ENCODE peak calls at places on chromosomes 6 and 20, in four cellular contexts. W is Calu3, K is cardiac muscle cell, Y is choroid plexus epithelial cell. A is an unnamed sample.

GRCh38 chr6:40819182-40819834 is 219.7 kb downstream of the UNC5CL start:
- DNase-seq in Y (no peak), W (no peak), K (no peak), A (no peak)

GRCh38 chr6:106858653-106859092 is 115.9 kb downstream of the CD24 start:
- DNase-seq in K (no peak), W (peak), Y (no peak), A (peak)

GRCh38 chr6:5764401-5764955 is 242.2 kb downstream of the NRN1 start:
- DNase-seq in W (no peak), Y (peak), K (peak), A (peak)

GRCh38 chr6:151679081-151679480 is 128.4 kb upstream of the ESR1 start:
- DNase-seq in K (peak), W (no peak), Y (peak), A (peak)

GRCh38 chr6:89436226-89436625 is 3.3 kb downstream of the ANKRD6 start:
- DNase-seq in Y (peak), W (no peak), K (peak), A (no peak)

GRCh38 chr20:19947611-19948264 is 69.4 kb upstream of the NAA20 start:
- DNase-seq in W (no peak), K (peak), Y (peak), A (peak)

GRCh38 chr6:13754644-13755043 is 43.0 kb upstream of the RANBP9 start:
- DNase-seq in W (no peak), K (no peak), Y (no peak), A (no peak)

GRCh38 chr6:158772851-158773371 is 46.3 kb downstream of the EZR start:
- DNase-seq in Y (peak), W (no peak), K (peak), A (peak)

GRCh38 chr6:38155576-38156204 is 336.2 kb downstream of the ZFAND3 start:
- DNase-seq in W (no peak), K (peak), Y (peak), A (no peak)

GRCh38 chr6:162099685-162100084 is 627.9 kb downstream of the PRKN start:
- DNase-seq in W (peak), K (peak), Y (peak), A (peak)

GRCh38 chr20:62427172-62428007 is at the start of gene RBBP8NL:
- DNase-seq in K (no peak), Y (no peak), W (peak), A (no peak)

DNA sequence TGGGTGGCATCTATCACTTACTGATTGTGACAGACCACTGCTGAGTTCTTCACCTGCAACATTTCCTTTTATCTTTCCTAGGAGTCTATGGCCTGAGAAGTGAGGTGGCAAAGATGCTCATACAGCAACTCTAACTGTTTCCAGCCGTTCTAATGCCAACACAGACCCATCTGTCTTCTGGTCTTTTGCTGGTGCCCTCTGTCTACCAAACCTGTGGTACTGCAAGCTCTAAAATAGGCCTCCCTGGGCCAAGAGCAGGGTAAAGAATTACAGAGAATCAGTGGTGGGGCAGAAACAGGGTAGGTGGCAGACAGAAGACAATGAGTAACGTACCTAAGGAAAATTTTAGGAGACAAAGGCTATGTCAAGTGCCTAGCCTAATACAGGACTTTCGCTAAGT is 611.0 kb upstream of the FLRT3 start:
- DNase-seq in W (no peak), Y (peak), K (no peak), A (no peak)
- TF ChIP-seq CTCF in W (no peak), Y (peak), K (no peak), A (no peak)

DNA sequence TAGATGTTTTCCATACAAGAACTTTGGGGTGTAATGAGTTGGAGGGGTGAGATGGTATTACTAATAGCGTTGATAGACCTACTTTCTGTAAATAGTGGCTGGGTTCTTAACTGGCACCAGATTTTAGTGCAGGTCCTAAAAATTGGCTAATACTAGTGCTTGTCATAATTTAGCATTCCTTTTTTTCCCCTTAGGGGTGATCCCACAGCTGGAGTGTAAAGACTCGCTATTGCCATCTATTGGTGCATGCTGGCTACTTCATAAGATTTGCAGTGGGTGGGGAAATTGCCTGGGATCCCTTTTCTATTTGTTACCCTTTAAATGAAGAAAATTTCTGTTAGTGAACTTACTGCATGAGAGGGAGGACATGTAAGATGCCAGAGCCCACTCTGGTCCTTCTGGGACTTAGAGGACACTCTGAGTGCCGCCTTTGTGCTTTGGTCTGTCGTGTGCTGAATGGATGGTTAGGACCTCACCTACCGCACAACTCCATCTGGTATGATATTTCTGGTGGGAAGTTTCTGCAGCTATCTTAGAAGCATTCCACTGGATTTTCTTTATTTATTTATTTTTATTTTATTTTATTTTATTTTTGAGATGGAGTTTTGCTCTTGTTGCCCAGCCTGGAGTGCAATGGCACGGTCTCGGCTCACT is 195.5 kb downstream of the JARID2 start:
- DNase-seq in W (peak), K (peak), Y (peak), A (peak)
- TF ChIP-seq CTCF in W (peak), K (peak), Y (peak), A (peak)

DNA sequence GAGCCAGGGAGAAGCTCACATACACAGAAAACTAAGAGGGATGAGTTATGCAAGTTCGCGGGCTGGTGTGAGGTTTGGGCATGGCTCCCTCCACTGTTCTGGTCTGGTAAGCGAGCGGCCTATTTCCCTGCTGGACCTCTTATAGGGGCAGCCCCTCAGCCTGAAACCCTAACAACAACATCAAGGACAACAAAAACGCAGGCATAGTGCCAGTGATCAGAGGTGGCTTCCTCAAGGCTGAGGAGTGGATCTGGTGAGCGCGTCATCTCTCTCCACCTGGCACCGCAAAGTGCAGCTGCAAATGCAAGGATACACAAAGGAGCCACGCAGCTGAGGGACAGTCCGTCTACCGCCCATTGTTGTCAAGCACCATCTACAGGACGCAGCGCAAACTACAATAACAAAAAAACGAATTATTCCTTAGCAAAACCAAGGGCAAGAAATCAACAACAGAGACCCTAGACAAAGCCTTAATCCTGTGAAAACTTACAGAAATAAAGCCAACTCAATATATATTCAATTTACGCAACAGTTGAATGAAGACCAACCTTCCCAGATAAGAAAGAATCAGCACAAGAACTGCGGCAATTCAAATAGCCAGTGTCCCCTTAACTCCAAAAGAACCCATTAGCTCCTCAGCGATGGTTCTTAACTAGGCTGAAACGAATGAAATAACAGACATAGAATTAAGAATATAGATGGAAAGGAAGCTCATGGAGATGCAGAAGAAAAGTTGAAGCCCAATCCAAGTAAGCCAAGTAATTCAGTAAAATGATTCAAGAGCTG is 9.2 kb upstream of the DEFB110 start:
- DNase-seq in K (no peak), W (no peak), Y (no peak), A (peak)
- TF ChIP-seq CTCF in K (no peak), W (no peak), Y (no peak), A (peak)

GRCh38 chr6:143962644-143962929 is 45.5 kb downstream of the PLAGL1 start:
- DNase-seq in K (peak), Y (peak), W (no peak), A (peak)
- TF ChIP-seq CTCF in K (peak), Y (peak), W (no peak), A (peak)

DNA sequence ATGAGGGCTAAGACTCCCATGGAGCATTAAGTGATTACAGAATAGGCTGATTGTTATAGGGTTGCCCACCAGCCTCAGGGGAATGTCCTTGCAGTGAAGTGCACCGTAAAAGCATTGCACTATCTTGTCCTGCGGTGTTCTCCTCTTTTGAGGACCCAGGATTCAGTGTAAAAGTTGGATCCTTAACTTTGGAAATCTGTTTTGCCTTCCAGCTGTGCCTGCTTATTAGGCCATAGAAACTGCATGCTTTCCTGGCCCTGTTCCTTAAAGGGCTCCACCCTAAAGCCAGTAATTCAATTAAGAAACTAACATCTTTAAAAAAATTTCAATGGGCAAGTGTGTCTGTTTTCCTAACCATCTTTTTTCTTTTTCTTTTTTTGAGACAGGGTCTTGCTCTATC is 25.4 kb upstream of the NOTCH4 start:
- DNase-seq in Y (no peak), K (no peak), W (no peak), A (no peak)
- TF ChIP-seq CTCF in Y (no peak), K (no peak), W (no peak), A (no peak)

DNA sequence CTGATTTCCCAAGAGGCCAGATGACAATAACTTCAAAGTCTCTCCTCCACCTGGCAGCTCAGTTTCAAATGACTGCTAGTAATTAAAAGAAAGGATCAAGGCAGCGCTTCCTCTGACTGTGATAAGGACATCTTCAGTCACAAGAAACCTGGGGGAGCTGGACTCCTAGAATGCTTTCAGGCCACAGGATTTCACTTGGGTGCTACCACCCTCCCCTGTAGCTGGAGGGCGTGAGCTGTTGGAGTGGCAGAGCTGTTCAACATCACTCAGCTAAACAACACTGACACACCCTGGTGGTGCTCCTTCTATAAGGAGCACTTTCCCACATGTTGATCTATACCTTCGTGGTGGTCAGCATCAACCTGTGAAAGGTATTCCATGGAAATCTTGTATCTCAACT is 2.2 kb upstream of the CNR1 start:
- DNase-seq in W (peak), K (no peak), Y (no peak), A (no peak)
- TF ChIP-seq CTCF in W (no peak), K (no peak), Y (no peak), A (no peak)

GRCh38 chr6:94254689-94255088 is 835.3 kb upstream of the EPHA7 start:
- DNase-seq in Y (peak), K (no peak), W (no peak), A (peak)
- TF ChIP-seq CTCF in Y (peak), K (no peak), W (no peak), A (peak)

GRCh38 chr20:4227085-4227821 is 211.9 kb upstream of the RNF24 start:
- DNase-seq in K (peak), W (peak), Y (peak), A (peak)
- TF ChIP-seq CTCF in K (peak), W (no peak), Y (peak), A (peak)

GRCh38 chr6:130395164-130395563 is 29.3 kb downstream of the TMEM200A start:
- DNase-seq in K (no peak), W (no peak), Y (no peak), A (no peak)
- TF ChIP-seq CTCF in K (no peak), W (no peak), Y (no peak), A (no peak)

DNA sequence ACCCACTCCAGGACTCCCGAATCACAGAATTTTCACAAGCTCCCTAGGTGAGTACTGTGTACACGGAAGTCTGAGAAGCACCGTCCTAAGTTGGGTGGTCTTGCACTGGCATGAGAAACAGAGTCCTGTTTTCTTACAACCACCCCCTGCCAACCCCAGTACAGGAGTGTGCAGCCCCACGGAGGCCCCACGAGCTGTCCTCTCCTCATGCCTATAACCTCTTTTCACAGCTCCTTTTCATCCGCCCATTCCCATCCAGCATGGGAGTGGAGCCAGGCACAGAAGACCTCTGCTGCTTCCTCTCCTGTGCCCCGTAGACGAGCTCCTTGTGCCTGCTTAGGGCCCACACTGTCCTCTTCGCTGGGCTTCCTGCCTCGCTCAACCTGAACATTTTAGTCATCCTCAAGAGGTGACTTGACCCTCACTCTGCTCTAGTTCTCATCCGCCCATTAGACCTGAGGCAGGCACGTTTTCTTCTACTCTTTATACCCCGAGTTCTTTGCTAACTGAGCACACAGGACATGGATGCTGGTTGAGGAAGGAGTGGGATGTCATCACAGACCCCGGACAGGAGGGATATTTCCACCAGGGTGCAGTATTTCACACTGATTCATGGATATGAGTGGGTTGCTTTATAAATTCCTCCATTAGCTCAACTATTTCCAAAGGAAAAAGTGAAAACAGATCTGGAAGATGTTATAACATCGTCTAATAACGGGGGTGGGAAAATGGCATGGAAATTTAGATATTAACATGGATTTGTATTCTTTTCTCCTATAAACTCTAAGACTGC is 160.5 kb downstream of the TTLL2 start:
- DNase-seq in Y (peak), W (peak), K (peak), A (peak)
- TF ChIP-seq CTCF in Y (peak), W (peak), K (peak), A (peak)